ENCODE peak calls at places on chromosomes 13 and 19, in nine cellular contexts. L is left ventricle myocardium superior; R is fibroblast of lung; M is kidney epithelial cell; G is stimulated activated CD4-positive, alpha-beta T cell treated with anti-CD3 and anti-CD28 coated beads, Interleukin-4, amount 100 ng/mL, for 1 hour; O is left colon; D is nucleus accumbens; V is MCF 10A; F is substantia nigra. I is an unnamed sample.

GRCh38 chr19:55418185-55418584 is 10.6 kb upstream of the UBE2S start:
- DNase-seq in L (no peak), R (peak; percentile 83), M (peak; percentile 50), G (peak; percentile 43), O (no peak), D (peak; percentile 40), V (peak; percentile 86), F (peak; percentile 39), I (peak; percentile 33)

GRCh38 chr19:39083599-39083982 is 577 bp upstream of the ACP7 start:
- DNase-seq in L (no peak), R (no peak), M (no peak), G (no peak), O (no peak), D (no peak), V (no peak), F (no peak), I (no peak)

GRCh38 chr19:41595258-41595889 is 19.4 kb downstream of the CEACAM21 start:
- DNase-seq in L (no peak), R (peak; percentile 68), M (peak; percentile 19), G (peak; percentile 68), O (no peak), D (no peak), V (peak; percentile 92), F (no peak), I (peak; percentile 55)

GRCh38 chr19:35490364-35490763 is at the start of gene KRTDAP:
- DNase-seq in L (no peak), R (no peak), M (no peak), G (no peak), O (no peak), D (no peak), V (no peak), F (no peak), I (no peak)

GRCh38 chr13:26184791-26185250 is 37.3 kb downstream of the RNF6 start:
- DNase-seq in L (peak; percentile 53), R (peak; percentile 57), M (peak; percentile 14), G (peak; percentile 62), O (peak; percentile 60), D (peak; percentile 36), V (peak; percentile 79), F (peak; percentile 51), I (peak; percentile 73)

GRCh38 chr19:49497047-49497789 is 984 bp downstream of the RPS11 start:
- DNase-seq in L (peak; percentile 68), R (peak; percentile 50), M (no peak), G (peak; percentile 75), O (peak; percentile 83), D (no peak), V (peak; percentile 68), F (no peak), I (peak; percentile 57)

GRCh38 chr13:97328222-97328790 is 105.7 kb upstream of the RAP2A start:
- DNase-seq in L (peak; percentile 50), R (peak; percentile 88), M (peak; percentile 49), G (no peak), O (no peak), D (no peak), V (no peak), F (no peak), I (no peak)

GRCh38 chr19:49194408-49194807 is 36.8 kb downstream of the TRPM4 start:
- DNase-seq in L (no peak), R (no peak), M (no peak), G (no peak), O (no peak), D (no peak), V (no peak), F (no peak), I (no peak)

GRCh38 chr19:31349160-31349881 is at the start of gene TSHZ3:
- DNase-seq in L (peak; percentile 86), R (peak; percentile 87), M (no peak), G (peak; percentile 47), O (peak; percentile 75), D (peak; percentile 44), V (no peak), F (peak; percentile 58), I (no peak)

GRCh38 chr19:41689993-41690800 is 2.1 kb upstream of the CEACAM7 start:
- DNase-seq in L (no peak), R (no peak), M (no peak), G (no peak), O (no peak), D (no peak), V (no peak), F (no peak), I (no peak)

GRCh38 chr19:45809643-45810159 is 5.4 kb downstream of the RSPH6A start:
- DNase-seq in L (no peak), R (peak; percentile 81), M (peak; percentile 70), G (no peak), O (no peak), D (no peak), V (peak; percentile 81), F (no peak), I (no peak)

GRCh38 chr13:78067290-78067689 is 148.7 kb upstream of the EDNRB start:
- DNase-seq in L (no peak), R (no peak), M (no peak), G (no peak), O (no peak), D (no peak), V (no peak), F (no peak), I (no peak)

GRCh38 chr13:50529154-50529882 is 314.2 kb downstream of the DLEU7 start:
- DNase-seq in L (peak; percentile 94), R (peak; percentile 96), M (no peak), G (no peak), O (peak; percentile 89), D (peak; percentile 57), V (peak; percentile 92), F (peak; percentile 54), I (no peak)

GRCh38 chr19:12411893-12412292 is 10.8 kb upstream of the ZNF799 start:
- DNase-seq in L (no peak), R (no peak), M (no peak), G (no peak), O (no peak), D (no peak), V (no peak), F (no peak), I (no peak)

GRCh38 chr19:8204961-8205360 is 4.2 kb upstream of the CERS4 start:
- DNase-seq in L (no peak), R (no peak), M (no peak), G (no peak), O (no peak), D (no peak), V (no peak), F (no peak), I (no peak)